ENCODE peak calls at places on chromosomes 3 and 15, in four cellular contexts. One of them, this sample, is unnamed.

GRCh38 chr3:69806735-69807438 is 67.6 kb downstream of the MITF start:
- DNase-seq in uterus: no peak
- DNase-seq in sigmoid colon: no peak
- DNase-seq in A549: no peak
- DNase-seq in this sample: no peak

GRCh38 chr15:25182098-25182478 is 227.3 kb downstream of the SNRPN start:
- DNase-seq in A549: no peak
- DNase-seq in uterus: no peak
- DNase-seq in sigmoid colon: peak; percentile 35
- DNase-seq in this sample: no peak

GRCh38 chr3:101091489-101091888 is 98.3 kb upstream of the ABI3BP start:
- DNase-seq in sigmoid colon: no peak
- DNase-seq in A549: peak; percentile 69
- DNase-seq in uterus: no peak
- DNase-seq in this sample: no peak

GRCh38 chr3:147191795-147192385 is 214.5 kb downstream of the ZIC4 start:
- DNase-seq in A549: peak; percentile 73
- DNase-seq in uterus: no peak
- DNase-seq in sigmoid colon: no peak
- DNase-seq in this sample: no peak

GRCh38 chr3:44065311-44065710 is 176.4 kb upstream of the TOPAZ1 start:
- DNase-seq in uterus: no peak
- DNase-seq in A549: peak; percentile 21
- DNase-seq in sigmoid colon: no peak
- DNase-seq in this sample: no peak

GRCh38 chr15:85642693-85643058 is 152.0 kb downstream of the KLHL25 start:
- DNase-seq in sigmoid colon: peak; percentile 91
- DNase-seq in A549: no peak
- DNase-seq in uterus: peak; percentile 80
- DNase-seq in this sample: no peak

GRCh38 chr15:99481831-99482230 is 84.0 kb upstream of the MEF2A start:
- DNase-seq in A549: no peak
- DNase-seq in sigmoid colon: no peak
- DNase-seq in uterus: no peak
- DNase-seq in this sample: no peak

GRCh38 chr15:75456710-75457109 is 5.2 kb upstream of the SIN3A start:
- DNase-seq in A549: no peak
- DNase-seq in uterus: no peak
- DNase-seq in sigmoid colon: no peak
- DNase-seq in this sample: no peak

GRCh38 chr3:194250104-194251002 is 100.8 kb downstream of the CPN2 start:
- DNase-seq in sigmoid colon: peak; percentile 88
- DNase-seq in A549: no peak
- DNase-seq in uterus: peak; percentile 88
- DNase-seq in this sample: peak; percentile 74

GRCh38 chr3:42612147-42612680 is 11.7 kb downstream of the NKTR start:
- DNase-seq in uterus: no peak
- DNase-seq in sigmoid colon: no peak
- DNase-seq in A549: no peak
- DNase-seq in this sample: no peak

GRCh38 chr3:178434206-178434805 is 101.9 kb upstream of the KCNMB2 start:
- DNase-seq in uterus: no peak
- DNase-seq in sigmoid colon: no peak
- DNase-seq in A549: peak; percentile 1
- DNase-seq in this sample: no peak

GRCh38 chr15:92621972-92622533 is 33.5 kb downstream of the FAM174B start:
- DNase-seq in sigmoid colon: peak; percentile 44
- DNase-seq in uterus: no peak
- DNase-seq in A549: no peak
- DNase-seq in this sample: no peak

GRCh38 chr15:92618121-92618520 is 37.5 kb downstream of the FAM174B start:
- DNase-seq in uterus: no peak
- DNase-seq in sigmoid colon: peak; percentile 57
- DNase-seq in A549: no peak
- DNase-seq in this sample: no peak

GRCh38 chr15:92617197-92618037 is 38.2 kb downstream of the FAM174B start:
- DNase-seq in uterus: peak; percentile 90
- DNase-seq in sigmoid colon: peak; percentile 94
- DNase-seq in A549: peak; percentile 72
- DNase-seq in this sample: no peak

GRCh38 chr15:92616621-92617179 is 38.9 kb downstream of the FAM174B start:
- DNase-seq in A549: no peak
- DNase-seq in uterus: peak; percentile 68
- DNase-seq in sigmoid colon: peak; percentile 72
- DNase-seq in this sample: no peak

DNA sequence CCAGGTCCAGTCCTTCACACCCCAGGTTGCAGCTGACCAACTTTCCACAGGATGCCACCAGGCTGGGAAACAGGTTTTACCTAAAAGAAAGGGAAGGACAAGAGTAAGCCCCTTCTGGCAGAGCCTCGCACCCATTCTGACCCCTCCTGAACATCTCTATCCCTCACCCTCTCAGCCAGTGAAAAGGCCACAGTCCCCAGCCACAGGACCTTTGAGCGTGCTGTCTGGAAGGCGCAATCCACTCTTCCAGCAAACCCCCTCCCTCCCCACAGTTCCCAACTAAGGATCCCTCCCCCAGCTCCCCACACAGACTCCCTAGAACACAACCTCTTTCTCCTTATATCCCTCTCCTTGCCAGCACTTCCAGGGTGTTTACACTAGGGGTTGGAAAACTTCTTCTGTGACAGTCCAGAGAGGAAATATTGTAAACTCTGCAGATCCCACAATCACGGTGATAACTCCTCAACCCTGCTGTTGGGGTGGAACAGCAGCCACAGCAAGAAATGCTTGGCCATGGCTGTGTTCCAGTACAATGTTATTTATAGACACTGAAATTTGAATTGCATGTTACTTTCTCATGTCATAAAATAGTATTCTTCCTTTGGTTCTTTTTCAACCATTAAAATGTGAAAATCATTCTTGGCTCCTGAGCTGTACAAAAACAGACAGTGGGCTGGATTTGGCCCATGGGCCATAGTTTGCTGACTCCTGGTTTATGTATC is 36.0 kb downstream of the FAM174B start:
- DNase-seq in sigmoid colon: peak; percentile 84
- DNase-seq in A549: no peak
- DNase-seq in uterus: peak; percentile 66
- DNase-seq in this sample: no peak
- TF ChIP-seq CTCF in sigmoid colon: no peak
- TF ChIP-seq CTCF in A549: no peak
- TF ChIP-seq CTCF in uterus: no peak
- TF ChIP-seq CTCF in this sample: no peak

GRCh38 chr15:98266295-98266694 is 305.8 kb downstream of the ARRDC4 start:
- DNase-seq in A549: no peak
- DNase-seq in sigmoid colon: no peak
- DNase-seq in uterus: no peak
- DNase-seq in this sample: no peak
- H3K9me3 ChIP-seq in A549: peaks cover 5% of the 10 kb centered on the region
- H3K9me3 ChIP-seq in sigmoid colon: no peaks in the 10 kb centered on the region
- H3K9me3 ChIP-seq in uterus: no peaks in the 10 kb centered on the region
- H3K9me3 ChIP-seq in this sample: no peaks in the 10 kb centered on the region

GRCh38 chr3:129413687-129414506 is 14.5 kb downstream of the EFCAB12 start:
- DNase-seq in uterus: no peak
- DNase-seq in sigmoid colon: no peak
- DNase-seq in A549: peak; percentile 87
- DNase-seq in this sample: no peak
- TF ChIP-seq POLR2A in uterus: no peak
- TF ChIP-seq POLR2A in sigmoid colon: no peak
- TF ChIP-seq POLR2A in A549: no peak
- TF ChIP-seq POLR2A in this sample: no peak

GRCh38 chr3:186939536-186939935 is 9.2 kb downstream of the ST6GAL1 start:
- DNase-seq in uterus: no peak
- DNase-seq in A549: no peak
- DNase-seq in sigmoid colon: no peak
- DNase-seq in this sample: no peak
- TF ChIP-seq CTCF in uterus: no peak
- TF ChIP-seq CTCF in A549: no peak
- TF ChIP-seq CTCF in sigmoid colon: no peak
- TF ChIP-seq CTCF in this sample: no peak

GRCh38 chr15:63440756-63441155 is 59.1 kb upstream of the CA12 start:
- DNase-seq in uterus: no peak
- DNase-seq in A549: no peak
- DNase-seq in sigmoid colon: no peak
- DNase-seq in this sample: no peak

GRCh38 chr15:63442080-63442479 is 60.4 kb upstream of the CA12 start:
- DNase-seq in sigmoid colon: no peak
- DNase-seq in A549: no peak
- DNase-seq in uterus: no peak
- DNase-seq in this sample: no peak

GRCh38 chr15:63441266-63441665 is 59.6 kb upstream of the CA12 start:
- DNase-seq in uterus: no peak
- DNase-seq in A549: no peak
- DNase-seq in sigmoid colon: no peak
- DNase-seq in this sample: no peak

GRCh38 chr15:63440265-63440648 is 58.6 kb upstream of the CA12 start:
- DNase-seq in uterus: no peak
- DNase-seq in sigmoid colon: no peak
- DNase-seq in A549: no peak
- DNase-seq in this sample: no peak

DNA sequence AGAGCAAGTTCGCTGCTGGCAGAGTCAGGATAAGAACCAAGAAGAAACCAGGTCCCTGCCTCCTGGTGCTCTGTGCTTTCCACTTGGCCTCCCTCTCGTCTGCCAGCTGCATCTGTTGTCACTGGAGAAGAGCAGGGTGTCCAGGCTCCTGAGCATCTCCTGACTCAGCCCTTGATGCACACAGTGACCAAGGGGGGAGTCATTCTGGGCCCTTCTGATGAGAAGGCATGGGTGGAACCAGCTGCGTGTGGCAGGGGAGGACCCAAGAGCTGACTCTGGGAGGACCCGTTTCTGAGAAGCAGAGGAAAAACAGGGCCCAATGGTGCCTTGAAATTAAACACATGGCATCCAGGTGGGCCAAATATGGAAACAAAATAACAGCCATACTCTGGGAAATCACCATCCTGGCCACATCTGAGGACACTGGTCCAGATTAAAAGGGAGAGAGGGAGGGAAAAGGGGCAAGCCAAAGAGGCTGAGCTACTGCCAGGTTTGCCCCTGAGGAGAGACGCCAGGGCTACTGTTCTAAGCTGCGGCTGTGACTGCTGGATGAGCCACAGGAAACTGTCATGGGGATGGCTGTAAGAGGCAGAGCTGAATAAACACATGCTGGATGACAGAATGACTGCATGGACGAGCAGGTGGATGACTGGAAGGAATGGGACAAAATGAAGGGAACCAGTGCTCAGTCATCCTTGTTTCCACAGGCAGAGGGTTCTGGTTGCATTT is 58.1 kb upstream of the CA12 start:
- DNase-seq in sigmoid colon: no peak
- DNase-seq in uterus: no peak
- DNase-seq in A549: no peak
- DNase-seq in this sample: no peak
- H3K9me3 ChIP-seq in sigmoid colon: no peaks in the 10 kb centered on the region
- H3K9me3 ChIP-seq in uterus: no peaks in the 10 kb centered on the region
- H3K9me3 ChIP-seq in A549: no peaks in the 10 kb centered on the region
- H3K9me3 ChIP-seq in this sample: no peaks in the 10 kb centered on the region

GRCh38 chr3:24495334-24495994 is 814 bp upstream of the THRB start:
- DNase-seq in sigmoid colon: peak; percentile 76
- DNase-seq in A549: peak; percentile 61
- DNase-seq in uterus: peak; percentile 36
- DNase-seq in this sample: no peak

GRCh38 chr3:24496529-24497482 is 2.2 kb upstream of the THRB start:
- DNase-seq in uterus: peak; percentile 71
- DNase-seq in A549: peak; percentile 80
- DNase-seq in sigmoid colon: peak; percentile 91
- DNase-seq in this sample: no peak

GRCh38 chr3:24492971-24493551 is 1.6 kb downstream of the THRB start:
- DNase-seq in sigmoid colon: no peak
- DNase-seq in uterus: no peak
- DNase-seq in A549: no peak
- DNase-seq in this sample: no peak

GRCh38 chr3:24493951-24494615 is 567 bp downstream of the THRB start:
- DNase-seq in sigmoid colon: peak; percentile 91
- DNase-seq in uterus: peak; percentile 63
- DNase-seq in A549: peak; percentile 37
- DNase-seq in this sample: no peak

GRCh38 chr3:24494616-24495333 is at the start of gene THRB:
- DNase-seq in uterus: peak; percentile 66
- DNase-seq in sigmoid colon: peak; percentile 87
- DNase-seq in A549: peak; percentile 70
- DNase-seq in this sample: no peak
- TF ChIP-seq POLR2A in uterus: peak; percentile 6
- TF ChIP-seq POLR2A in sigmoid colon: peak; percentile 38
- TF ChIP-seq POLR2A in A549: no peak
- TF ChIP-seq POLR2A in this sample: no peak

GRCh38 chr3:188149587-188149986 is 4.4 kb upstream of the LPP start:
- DNase-seq in uterus: no peak
- DNase-seq in A549: no peak
- DNase-seq in sigmoid colon: no peak
- DNase-seq in this sample: no peak
- TF ChIP-seq CTCF in uterus: no peak
- TF ChIP-seq CTCF in A549: no peak
- TF ChIP-seq CTCF in sigmoid colon: no peak
- TF ChIP-seq CTCF in this sample: no peak

GRCh38 chr3:12586403-12586802 is 29.5 kb downstream of the MKRN2 start:
- DNase-seq in uterus: no peak
- DNase-seq in sigmoid colon: no peak
- DNase-seq in A549: no peak
- DNase-seq in this sample: no peak
- H3K9me3 ChIP-seq in uterus: no peaks in the 10 kb centered on the region
- H3K9me3 ChIP-seq in sigmoid colon: no peaks in the 10 kb centered on the region
- H3K9me3 ChIP-seq in A549: no peaks in the 10 kb centered on the region
- H3K9me3 ChIP-seq in this sample: no peaks in the 10 kb centered on the region

DNA sequence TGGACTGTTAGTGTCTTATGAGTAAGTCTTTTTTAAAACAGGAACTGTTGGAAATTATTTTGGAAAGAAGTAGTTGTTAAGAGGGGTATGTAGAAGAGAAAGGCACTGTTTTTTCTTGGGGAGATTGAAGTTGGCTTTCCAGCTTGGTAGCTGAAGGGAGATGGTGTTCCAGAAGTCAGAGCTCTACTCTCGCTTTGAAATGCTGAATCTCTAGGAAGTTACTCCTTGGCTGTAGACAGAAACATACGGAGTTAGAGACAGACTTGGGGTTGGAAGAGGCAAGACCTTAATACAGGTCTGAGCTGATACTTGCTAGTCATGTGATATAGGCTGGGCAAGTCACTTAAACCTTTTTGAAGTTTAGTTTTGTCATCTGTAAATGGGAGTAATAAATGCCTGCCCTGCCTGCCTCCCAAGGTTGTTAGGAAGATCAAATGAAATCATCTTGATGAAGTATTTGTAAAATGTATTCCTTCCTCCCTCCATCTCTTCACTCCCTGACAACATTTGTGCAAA is 2.8 kb downstream of the PXK start:
- DNase-seq in A549: no peak
- DNase-seq in uterus: no peak
- DNase-seq in sigmoid colon: no peak
- DNase-seq in this sample: no peak
- TF ChIP-seq POLR2A in A549: no peak
- TF ChIP-seq POLR2A in uterus: no peak
- TF ChIP-seq POLR2A in sigmoid colon: no peak
- TF ChIP-seq POLR2A in this sample: no peak